ENCODE peak calls at places on chromosomes 5 and 9, in five cellular contexts. One of them, this sample, is unnamed.

GRCh38 chr5:140690376-140690932 is 716 bp downstream of the HARS1 start:
- DNase-seq in IMR-90: no peak
- DNase-seq in HepG2: no peak
- DNase-seq in K562: peak
- DNase-seq in GM12878: no peak
- DNase-seq in this sample: no peak

GRCh38 chr5:36874465-36874864 is 2.1 kb upstream of the NIPBL start:
- DNase-seq in K562: no peak
- DNase-seq in GM12878: no peak
- DNase-seq in IMR-90: no peak
- DNase-seq in HepG2: no peak
- DNase-seq in this sample: no peak

GRCh38 chr5:33148076-33148501 is 292.7 kb upstream of the TARS1 start:
- DNase-seq in K562: no peak
- DNase-seq in HepG2: peak
- DNase-seq in GM12878: no peak
- DNase-seq in IMR-90: peak
- DNase-seq in this sample: peak

GRCh38 chr9:99104459-99105151 is at the start of gene TGFBR1:
- DNase-seq in K562: peak
- DNase-seq in GM12878: peak
- DNase-seq in HepG2: peak
- DNase-seq in IMR-90: peak
- DNase-seq in this sample: peak

GRCh38 chr9:13209498-13209897 is 70.0 kb downstream of the MPDZ start:
- DNase-seq in HepG2: no peak
- DNase-seq in K562: no peak
- DNase-seq in GM12878: no peak
- DNase-seq in IMR-90: no peak
- DNase-seq in this sample: no peak

GRCh38 chr9:2228641-2229040 is 213.5 kb downstream of the SMARCA2 start:
- DNase-seq in HepG2: no peak
- DNase-seq in K562: no peak
- DNase-seq in IMR-90: no peak
- DNase-seq in GM12878: no peak
- DNase-seq in this sample: no peak

GRCh38 chr5:10354048-10354872 is 765 bp downstream of the MARCHF6 start:
- DNase-seq in K562: peak
- DNase-seq in HepG2: peak
- DNase-seq in GM12878: no peak
- DNase-seq in IMR-90: peak
- DNase-seq in this sample: peak

GRCh38 chr9:120902824-120903608 is 23.6 kb downstream of the TRAF1 start:
- DNase-seq in K562: no peak
- DNase-seq in IMR-90: no peak
- DNase-seq in HepG2: no peak
- DNase-seq in GM12878: no peak
- DNase-seq in this sample: no peak

GRCh38 chr5:12704955-12705354 is 800.7 kb upstream of the CTNND2 start:
- DNase-seq in IMR-90: no peak
- DNase-seq in K562: no peak
- DNase-seq in GM12878: no peak
- DNase-seq in HepG2: no peak
- DNase-seq in this sample: no peak

GRCh38 chr9:106896695-106897094 is 33.7 kb downstream of the ZNF462 start:
- DNase-seq in GM12878: no peak
- DNase-seq in IMR-90: no peak
- DNase-seq in HepG2: no peak
- DNase-seq in K562: no peak
- DNase-seq in this sample: no peak

GRCh38 chr5:172407241-172407691 is 47.1 kb downstream of the SH3PXD2B start:
- DNase-seq in GM12878: no peak
- DNase-seq in K562: no peak
- DNase-seq in HepG2: no peak
- DNase-seq in IMR-90: peak
- DNase-seq in this sample: no peak

GRCh38 chr5:3828761-3829160 is 233.1 kb downstream of the IRX1 start:
- DNase-seq in GM12878: no peak
- DNase-seq in HepG2: no peak
- DNase-seq in K562: no peak
- DNase-seq in IMR-90: no peak
- DNase-seq in this sample: no peak
- TF ChIP-seq SMC3 in GM12878: no peak
- TF ChIP-seq SMC3 in HepG2: no peak
- TF ChIP-seq SMC3 in K562: no peak
- TF ChIP-seq SMC3 in IMR-90: no peak
- TF ChIP-seq SMC3 in this sample: no peak

GRCh38 chr5:147509041-147509709 is 693 bp downstream of the DPYSL3 start:
- DNase-seq in K562: no peak
- DNase-seq in IMR-90: peak
- DNase-seq in HepG2: no peak
- DNase-seq in GM12878: no peak
- DNase-seq in this sample: no peak
- TF ChIP-seq CEBPB in K562: no peak
- TF ChIP-seq CEBPB in IMR-90: no peak
- TF ChIP-seq CEBPB in HepG2: no peak
- TF ChIP-seq CEBPB in GM12878: no peak
- TF ChIP-seq CEBPB in this sample: no peak

GRCh38 chr9:105079457-105079856 is 151.5 kb upstream of the ABCA1 start:
- DNase-seq in GM12878: no peak
- DNase-seq in K562: no peak
- DNase-seq in HepG2: no peak
- DNase-seq in IMR-90: no peak
- DNase-seq in this sample: no peak
- TF ChIP-seq SMC3 in GM12878: no peak
- TF ChIP-seq SMC3 in K562: no peak
- TF ChIP-seq SMC3 in HepG2: no peak
- TF ChIP-seq SMC3 in IMR-90: no peak
- TF ChIP-seq SMC3 in this sample: no peak

GRCh38 chr5:62306494-62307363 is 723 bp downstream of the KIF2A start:
- DNase-seq in HepG2: no peak
- DNase-seq in K562: peak
- DNase-seq in IMR-90: peak
- DNase-seq in GM12878: no peak
- DNase-seq in this sample: peak
- TF ChIP-seq CEBPB in HepG2: no peak
- TF ChIP-seq CEBPB in K562: no peak
- TF ChIP-seq CEBPB in IMR-90: no peak
- TF ChIP-seq CEBPB in GM12878: no peak
- TF ChIP-seq CEBPB in this sample: no peak

DNA sequence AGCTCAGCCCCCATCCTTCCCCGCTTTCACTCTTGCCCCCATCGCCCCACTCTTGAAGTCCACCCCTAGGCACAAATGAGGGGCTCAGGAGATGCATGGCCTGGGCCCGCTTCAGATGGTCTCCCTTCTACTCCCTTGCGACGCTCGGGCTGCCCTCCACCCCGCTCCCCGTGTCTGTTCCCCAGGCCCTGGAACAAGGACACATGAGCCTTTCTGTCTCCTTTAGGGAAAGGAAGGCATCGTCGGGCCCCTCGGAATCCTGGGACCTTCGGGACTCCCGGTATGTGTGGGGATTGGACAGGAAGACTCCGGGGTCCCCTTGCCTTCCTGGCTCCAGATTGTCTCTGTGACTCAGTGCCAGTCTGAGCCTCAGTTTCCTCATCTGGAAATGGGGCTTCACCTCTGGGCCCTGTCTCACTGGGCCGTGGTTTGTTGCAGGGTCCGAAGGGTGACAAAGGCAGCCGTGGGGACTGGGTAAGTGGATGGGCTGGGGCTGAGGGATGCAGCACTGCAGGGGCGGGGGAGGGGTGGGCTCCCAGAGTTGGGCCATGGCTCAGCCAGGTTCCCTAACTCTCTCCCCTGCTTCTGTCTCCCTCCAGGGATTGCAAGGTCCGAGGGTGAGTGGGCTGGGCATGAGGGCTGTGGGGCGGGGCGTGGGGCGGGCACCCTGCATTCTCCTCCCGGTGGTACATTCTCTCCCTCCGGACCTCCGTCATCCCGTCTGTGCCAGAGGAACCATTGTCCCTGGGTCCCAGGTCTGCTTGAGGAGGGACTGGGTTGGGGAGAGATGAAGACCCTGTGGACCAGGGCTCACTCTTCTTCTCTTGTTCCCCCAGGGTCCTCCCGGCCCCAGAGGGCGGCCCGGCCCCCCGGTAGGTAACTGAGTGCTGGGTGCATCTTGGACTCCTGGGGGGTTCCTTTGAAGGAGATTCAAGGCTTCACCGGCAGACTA is 21.8 kb upstream of the ORM1 start:
- DNase-seq in GM12878: no peak
- DNase-seq in K562: no peak
- DNase-seq in IMR-90: no peak
- DNase-seq in HepG2: no peak
- DNase-seq in this sample: no peak
- TF ChIP-seq SMC3 in GM12878: no peak
- TF ChIP-seq SMC3 in K562: no peak
- TF ChIP-seq SMC3 in IMR-90: no peak
- TF ChIP-seq SMC3 in HepG2: no peak
- TF ChIP-seq SMC3 in this sample: no peak

GRCh38 chr5:25025836-25026235 is 381.1 kb upstream of the CDH10 start:
- DNase-seq in HepG2: no peak
- DNase-seq in IMR-90: no peak
- DNase-seq in K562: no peak
- DNase-seq in GM12878: no peak
- DNase-seq in this sample: no peak

GRCh38 chr5:25033658-25034057 is 388.9 kb upstream of the CDH10 start:
- DNase-seq in GM12878: no peak
- DNase-seq in K562: no peak
- DNase-seq in IMR-90: no peak
- DNase-seq in HepG2: no peak
- DNase-seq in this sample: no peak

GRCh38 chr5:25027016-25027415 is 382.2 kb upstream of the CDH10 start:
- DNase-seq in IMR-90: no peak
- DNase-seq in GM12878: no peak
- DNase-seq in HepG2: no peak
- DNase-seq in K562: no peak
- DNase-seq in this sample: no peak

DNA sequence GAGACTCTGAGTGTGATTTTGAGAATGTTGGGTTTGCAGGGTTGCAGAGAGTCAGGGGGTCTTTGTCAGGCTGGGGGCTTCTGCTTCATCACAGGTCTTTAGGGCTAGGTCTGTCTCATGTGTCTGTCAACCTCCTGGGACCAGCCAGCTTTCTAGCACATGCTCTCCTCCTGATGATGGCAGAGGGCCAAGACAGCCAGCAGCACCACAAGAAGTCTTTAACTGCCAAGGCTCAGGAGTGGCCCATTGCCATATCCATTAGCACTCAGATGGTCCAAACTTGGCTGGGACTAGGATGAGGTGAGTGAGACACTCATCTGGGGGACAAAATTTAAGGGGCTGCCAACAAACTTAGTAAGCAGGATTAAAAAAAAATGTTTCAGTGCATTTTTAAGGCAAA is 384.2 kb upstream of the CDH10 start:
- DNase-seq in IMR-90: no peak
- DNase-seq in HepG2: no peak
- DNase-seq in GM12878: no peak
- DNase-seq in K562: no peak
- DNase-seq in this sample: no peak
- TF ChIP-seq CEBPB in IMR-90: no peak
- TF ChIP-seq CEBPB in HepG2: no peak
- TF ChIP-seq CEBPB in GM12878: no peak
- TF ChIP-seq CEBPB in K562: no peak
- TF ChIP-seq CEBPB in this sample: no peak

GRCh38 chr5:138965631-138966030 is 90.5 kb upstream of the LRRTM2 start:
- DNase-seq in K562: no peak
- DNase-seq in IMR-90: no peak
- DNase-seq in HepG2: peak
- DNase-seq in GM12878: no peak
- DNase-seq in this sample: no peak

GRCh38 chr5:138966236-138966985 is 91.3 kb upstream of the LRRTM2 start:
- DNase-seq in IMR-90: no peak
- DNase-seq in GM12878: no peak
- DNase-seq in HepG2: no peak
- DNase-seq in K562: no peak
- DNase-seq in this sample: no peak

GRCh38 chr5:138969323-138970013 is 94.3 kb upstream of the LRRTM2 start:
- DNase-seq in K562: no peak
- DNase-seq in GM12878: no peak
- DNase-seq in HepG2: no peak
- DNase-seq in IMR-90: no peak
- DNase-seq in this sample: no peak

GRCh38 chr5:138967806-138968448 is 92.8 kb upstream of the LRRTM2 start:
- DNase-seq in HepG2: peak
- DNase-seq in IMR-90: peak
- DNase-seq in K562: no peak
- DNase-seq in GM12878: no peak
- DNase-seq in this sample: no peak

GRCh38 chr5:138968601-138969000 is 93.5 kb upstream of the LRRTM2 start:
- DNase-seq in K562: no peak
- DNase-seq in GM12878: no peak
- DNase-seq in HepG2: no peak
- DNase-seq in IMR-90: no peak
- DNase-seq in this sample: no peak
- TF ChIP-seq SMC3 in K562: no peak
- TF ChIP-seq SMC3 in GM12878: no peak
- TF ChIP-seq SMC3 in HepG2: no peak
- TF ChIP-seq SMC3 in IMR-90: no peak
- TF ChIP-seq SMC3 in this sample: no peak

GRCh38 chr9:133163559-133164208 is at the start of gene GBGT1:
- DNase-seq in K562: peak
- DNase-seq in GM12878: no peak
- DNase-seq in IMR-90: no peak
- DNase-seq in HepG2: no peak
- DNase-seq in this sample: peak
- TF ChIP-seq CEBPB in K562: no peak
- TF ChIP-seq CEBPB in GM12878: no peak
- TF ChIP-seq CEBPB in IMR-90: no peak
- TF ChIP-seq CEBPB in HepG2: no peak
- TF ChIP-seq CEBPB in this sample: no peak

DNA sequence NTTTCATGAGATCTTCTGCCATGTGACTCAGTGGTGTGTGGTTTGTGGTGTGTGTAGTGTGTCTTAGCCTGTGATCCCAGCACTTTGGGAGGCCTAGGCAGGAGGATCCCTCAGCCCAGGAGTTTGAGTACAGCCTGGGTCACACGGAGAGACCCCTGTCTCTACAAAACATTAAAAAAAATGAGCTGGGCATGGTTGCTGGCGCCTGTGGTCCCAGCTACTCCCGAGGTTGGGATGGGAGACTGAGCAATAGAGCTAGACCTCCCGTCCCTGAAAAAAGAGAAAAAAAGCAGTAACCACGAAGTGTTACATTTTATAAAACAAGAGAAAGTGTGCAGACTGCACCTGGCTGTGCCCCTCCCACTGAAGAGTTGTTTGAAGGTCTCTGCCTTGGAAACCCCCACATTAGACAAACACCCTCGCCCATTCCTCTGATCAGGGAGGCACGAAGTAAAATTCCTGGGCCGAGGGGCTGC is 21.2 kb upstream of the RNU6ATAC start:
- DNase-seq in HepG2: no peak
- DNase-seq in GM12878: no peak
- DNase-seq in K562: no peak
- DNase-seq in IMR-90: no peak
- DNase-seq in this sample: no peak
- TF ChIP-seq SMC3 in HepG2: no peak
- TF ChIP-seq SMC3 in GM12878: no peak
- TF ChIP-seq SMC3 in K562: no peak
- TF ChIP-seq SMC3 in IMR-90: no peak
- TF ChIP-seq SMC3 in this sample: no peak

This sample was measured in A549.